ENCODE peak calls at places on chromosomes 13 and 19, in seven cellular contexts. A, N, J, D, W, F and X are unnamed samples.

GRCh38 chr19:17627161-17627560 is 61.0 kb downstream of the UNC13A start:
- DNase-seq in J (no peak), A (no peak), N (no peak), W (no peak), D (no peak), F (no peak), X (no peak)

GRCh38 chr13:108897955-108898354 is 268.5 kb downstream of the MYO16 start:
- DNase-seq in F (peak), D (no peak), J (no peak), W (no peak), A (peak), N (no peak), X (no peak)

GRCh38 chr19:34957830-34958751 is 5.9 kb downstream of the ZNF792 start:
- DNase-seq in J (no peak), D (no peak), N (no peak), W (no peak), F (no peak), A (no peak), X (no peak)

GRCh38 chr19:44615529-44616247 is 2.3 kb downstream of the IGSF23 start:
- DNase-seq in D (no peak), N (no peak), J (no peak), A (no peak), W (no peak), F (no peak), X (no peak)

GRCh38 chr19:3931041-3931440 is 1.8 kb upstream of the NMRK2 start:
- DNase-seq in N (no peak), D (no peak), J (no peak), F (no peak), A (no peak), W (peak), X (no peak)

GRCh38 chr19:18637644-18638630 is 1.1 kb downstream of the KLHL26 start:
- DNase-seq in J (no peak), N (no peak), D (peak), W (no peak), A (no peak), F (no peak), X (no peak)

GRCh38 chr13:83536153-83536552 is 346.1 kb downstream of the SLITRK1 start:
- DNase-seq in W (no peak), A (no peak), D (no peak), F (no peak), J (no peak), N (no peak), X (no peak)

GRCh38 chr19:30393046-30393445 is 20.9 kb downstream of the ZNF536 start:
- DNase-seq in F (no peak), J (no peak), D (no peak), A (no peak), W (no peak), N (no peak), X (no peak)

GRCh38 chr13:42477588-42478190 is 96.3 kb upstream of the TNFSF11 start:
- DNase-seq in D (no peak), W (peak), J (no peak), A (no peak), N (no peak), F (no peak), X (peak)